ENCODE peak calls at places on chromosomes 1 and 21, in seven cellular contexts. V is IMR-90, U is A549, B is SK-N-SH, I is H1, T is HepG2, L is K562. W is an unnamed sample.

GRCh38 chr1:147472953-147473734 is 68.2 kb upstream of the BCL9 start:
- DNase-seq in V (peak), U (no peak), B (no peak), I (no peak), T (no peak), L (no peak), W (no peak)

GRCh38 chr1:218377143-218377660 is 32.1 kb downstream of the TGFB2 start:
- DNase-seq in V (peak), U (peak), B (no peak), I (no peak), T (peak), L (peak), W (no peak)

GRCh38 chr1:55005351-55006140 is 6.8 kb downstream of the BSND start:
- DNase-seq in V (no peak), U (no peak), B (no peak), I (no peak), T (no peak), L (peak), W (peak)

GRCh38 chr1:61754545-61754944 is 12.3 kb downstream of the PATJ start:
- DNase-seq in V (no peak), U (no peak), B (no peak), I (no peak), T (peak), L (no peak), W (no peak)

GRCh38 chr1:48039088-48040049 is 42.2 kb upstream of the TRABD2B start:
- DNase-seq in V (peak), U (no peak), B (no peak), I (no peak), T (no peak), L (no peak), W (no peak)

GRCh38 chr1:61051455-61052392 is 30.6 kb upstream of the NFIA start:
- DNase-seq in V (no peak), U (no peak), B (no peak), I (peak), T (no peak), L (no peak), W (peak)

GRCh38 chr1:166379447-166379846 is 212.6 kb upstream of the FAM78B start:
- DNase-seq in V (no peak), U (peak), B (no peak), I (no peak), T (no peak), L (no peak), W (no peak)

GRCh38 chr1:65820983-65821382 is 28.3 kb downstream of the PDE4B start:
- DNase-seq in V (peak), U (peak), B (no peak), I (no peak), T (no peak), L (no peak), W (no peak)

GRCh38 chr1:21278898-21279819 is 11.1 kb downstream of the ECE1 start:
- DNase-seq in V (peak), U (no peak), B (no peak), I (no peak), T (no peak), L (no peak), W (no peak)

GRCh38 chr1:116764906-116765862 is 11.0 kb downstream of the CD2 start:
- DNase-seq in V (no peak), U (no peak), B (no peak), I (no peak), T (no peak), L (no peak), W (no peak)

GRCh38 chr21:27734146-27734545 is 767.3 kb upstream of the ADAMTS5 start:
- DNase-seq in V (peak), U (no peak), B (no peak), I (no peak), T (no peak), L (no peak), W (no peak)

GRCh38 chr1:119737040-119737682 is 25.4 kb downstream of the PHGDH start:
- DNase-seq in V (no peak), U (no peak), B (no peak), I (no peak), T (no peak), L (peak), W (no peak)

GRCh38 chr21:28714795-28715464 is 277.7 kb downstream of the LTN1 start:
- DNase-seq in V (peak), U (no peak), B (no peak), I (no peak), T (no peak), L (no peak), W (no peak)

GRCh38 chr1:155933591-155934096 is 569 bp downstream of the KHDC4 start:
- DNase-seq in V (no peak), U (no peak), B (peak), I (no peak), T (no peak), L (peak), W (no peak)

GRCh38 chr1:88773540-88774150 is 89.6 kb downstream of the PKN2 start:
- DNase-seq in V (peak), U (peak), B (no peak), I (no peak), T (peak), L (no peak), W (no peak)

GRCh38 chr1:84669831-84670230 is 20.4 kb downstream of the SSX2IP start:
- DNase-seq in V (no peak), U (no peak), B (no peak), I (no peak), T (no peak), L (no peak), W (no peak)

GRCh38 chr1:100428160-100428559 is 75.9 kb downstream of the CDC14A start:
- DNase-seq in V (peak), U (no peak), B (no peak), I (no peak), T (no peak), L (no peak), W (no peak)

GRCh38 chr1:40898434-40898900 is 36.3 kb upstream of the CITED4 start:
- DNase-seq in V (peak), U (peak), B (no peak), I (no peak), T (no peak), L (no peak), W (no peak)

GRCh38 chr1:47781171-47781959 is 215.8 kb downstream of the TRABD2B start:
- DNase-seq in V (no peak), U (no peak), B (no peak), I (no peak), T (no peak), L (no peak), W (no peak)

GRCh38 chr21:29164330-29164942 is 34.0 kb downstream of the MAP3K7CL start:
- DNase-seq in V (peak), U (peak), B (peak), I (no peak), T (peak), L (no peak), W (no peak)

GRCh38 chr1:59730759-59731478 is 83.8 kb upstream of the HOOK1 start:
- DNase-seq in V (peak), U (peak), B (no peak), I (no peak), T (peak), L (peak), W (no peak)

GRCh38 chr1:10555635-10556429 is 81.1 kb downstream of the PEX14 start:
- DNase-seq in V (no peak), U (no peak), B (no peak), I (peak), T (peak), L (no peak), W (peak)

GRCh38 chr1:80245813-80246212 is 1239.3 kb upstream of the ADGRL4 start:
- DNase-seq in V (no peak), U (no peak), B (no peak), I (no peak), T (no peak), L (no peak), W (no peak)

GRCh38 chr1:6033986-6034749 is 11.5 kb upstream of the KCNAB2 start:
- DNase-seq in V (peak), U (peak), B (peak), I (peak), T (peak), L (peak), W (peak)

GRCh38 chr1:50147451-50147850 is 38.7 kb downstream of the ELAVL4 start:
- DNase-seq in V (no peak), U (no peak), B (no peak), I (no peak), T (no peak), L (no peak), W (no peak)

GRCh38 chr1:10210841-10211804 is 753 bp downstream of the KIF1B start:
- DNase-seq in V (peak), U (peak), B (peak), I (peak), T (peak), L (peak), W (peak)

GRCh38 chr1:234530641-234531040 is 51.7 kb upstream of the TARBP1 start:
- DNase-seq in V (no peak), U (no peak), B (no peak), I (no peak), T (no peak), L (no peak), W (no peak)

GRCh38 chr1:218171302-218171893 is 113.7 kb upstream of the RRP15 start:
- DNase-seq in V (peak), U (peak), B (peak), I (no peak), T (peak), L (no peak), W (no peak)

GRCh38 chr21:25412090-25412489 is 195.2 kb downstream of the MRPL39 start:
- DNase-seq in V (peak), U (no peak), B (no peak), I (no peak), T (no peak), L (no peak), W (no peak)

GRCh38 chr1:226738421-226738994 is 574 bp downstream of the ITPKB start:
- DNase-seq in V (peak), U (peak), B (peak), I (peak), T (no peak), L (no peak), W (peak)

GRCh38 chr1:234605983-234606730 is 3.8 kb downstream of the IRF2BP2 start:
- DNase-seq in V (peak), U (peak), B (no peak), I (no peak), T (peak), L (no peak), W (no peak)

GRCh38 chr1:213419369-213420030 is 368.5 kb downstream of the RPS6KC1 start:
- DNase-seq in V (no peak), U (no peak), B (no peak), I (no peak), T (peak), L (no peak), W (no peak)

GRCh38 chr1:180571832-180572636 is 13.3 kb downstream of the OVAAL start:
- DNase-seq in V (peak), U (no peak), B (no peak), I (no peak), T (no peak), L (no peak), W (no peak)

GRCh38 chr1:44044071-44044801 is 13.0 kb upstream of the SLC6A9 start:
- DNase-seq in V (no peak), U (no peak), B (no peak), I (no peak), T (peak), L (peak), W (peak)

GRCh38 chr1:247367786-247368342 is 36.2 kb upstream of the ZNF496 start:
- DNase-seq in V (peak), U (no peak), B (no peak), I (no peak), T (no peak), L (no peak), W (no peak)
- TF ChIP-seq USF2 in V (no peak), U (no peak), B (no peak), I (no peak), T (no peak), L (no peak), W (no peak)

DNA sequence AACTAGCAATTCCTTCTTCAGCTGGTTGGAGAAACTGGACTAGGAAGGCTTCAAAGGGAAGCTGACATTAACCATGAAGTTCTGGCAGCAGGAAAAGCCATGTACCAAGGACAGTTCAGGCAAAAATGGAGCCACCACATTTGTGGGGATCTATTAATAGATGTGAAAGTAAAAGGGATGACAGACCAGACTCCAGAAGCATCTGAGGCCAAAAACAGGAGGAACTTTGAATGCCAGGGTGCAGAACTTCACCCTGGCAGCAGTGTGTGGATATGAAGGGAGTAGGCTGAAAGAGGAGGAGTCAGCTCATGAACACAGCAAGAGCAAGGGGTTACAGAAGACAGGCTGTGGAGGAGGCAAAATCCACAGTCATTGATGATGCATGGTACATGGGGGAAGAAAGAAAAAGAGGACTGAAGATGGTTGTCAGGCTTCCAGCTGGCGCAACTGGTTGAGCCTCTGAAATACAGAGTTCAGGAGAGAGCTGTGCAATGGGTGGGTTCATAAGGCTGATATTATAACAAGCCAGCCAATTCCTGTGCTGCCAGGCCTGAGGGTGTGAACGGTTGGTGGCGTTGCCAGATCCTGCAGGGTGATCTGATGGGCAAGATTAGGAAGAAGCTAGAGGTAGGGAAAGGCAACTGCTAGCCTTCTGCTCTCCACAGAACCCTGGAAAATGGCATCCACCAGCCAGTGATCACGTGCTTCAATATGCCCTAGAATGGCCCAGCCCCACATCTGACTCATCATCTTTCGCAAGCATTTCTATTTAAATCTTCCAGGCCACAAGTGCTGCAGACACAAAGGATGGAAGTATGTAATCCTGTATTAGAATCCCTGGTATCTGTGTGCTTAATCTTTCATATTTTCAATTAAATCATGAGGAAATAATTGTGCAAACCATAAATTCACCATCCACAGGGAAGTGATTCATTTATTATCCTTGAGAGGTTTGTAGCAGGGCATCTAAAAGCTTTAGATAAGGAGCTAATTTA is 81.9 kb downstream of the SLC25A24 start:
- DNase-seq in V (peak), U (no peak), B (peak), I (no peak), T (no peak), L (no peak), W (no peak)
- TF ChIP-seq USF2 in V (peak), U (no peak), B (no peak), I (no peak), T (no peak), L (peak), W (no peak)

DNA sequence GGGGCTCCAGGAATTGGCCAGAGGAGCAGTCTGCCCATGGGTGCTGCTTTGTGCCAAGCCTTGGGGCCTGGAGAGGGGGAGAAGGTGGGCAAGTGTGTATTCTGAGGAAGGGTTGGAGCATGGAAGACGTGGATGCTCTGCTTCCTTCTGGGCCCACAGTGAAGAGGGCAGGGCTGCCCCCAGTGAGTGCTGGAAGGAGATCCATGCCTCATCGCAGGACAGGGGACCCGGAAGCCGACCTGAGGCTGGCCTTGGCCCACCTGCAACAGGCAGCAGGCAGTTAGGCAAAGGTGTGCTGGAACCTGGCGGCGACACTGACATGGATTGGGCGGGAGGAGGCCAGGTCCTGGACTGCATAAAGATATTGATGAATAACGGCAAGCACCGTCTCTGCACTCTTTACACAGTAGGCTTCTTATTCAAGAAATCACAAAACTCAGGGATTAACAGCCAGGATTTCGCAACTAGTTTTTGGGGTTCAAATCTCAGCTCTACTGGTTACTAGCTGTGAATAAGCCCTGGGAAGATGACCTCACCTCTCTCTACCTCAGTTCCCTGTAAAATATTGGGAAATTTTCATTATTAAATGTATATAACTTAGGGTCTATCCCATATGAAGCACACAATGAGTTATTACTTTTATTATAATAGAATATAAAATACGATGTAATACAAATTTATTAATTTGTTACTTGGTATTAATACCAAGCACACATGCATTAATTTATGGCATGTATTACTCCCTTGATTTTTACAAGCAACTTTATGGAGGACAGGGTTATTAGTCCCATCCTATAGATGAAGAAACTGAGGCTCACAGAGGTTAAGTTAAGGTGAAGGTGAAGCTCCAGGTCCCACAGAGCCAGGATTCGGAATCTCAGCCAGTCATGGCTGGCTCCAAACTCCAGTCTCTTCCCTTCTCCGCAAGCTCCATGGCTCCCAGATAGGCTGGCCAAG is 62.3 kb downstream of the DHRS3 start:
- DNase-seq in V (no peak), U (no peak), B (no peak), I (no peak), T (no peak), L (no peak), W (no peak)
- TF ChIP-seq USF2 in V (no peak), U (no peak), B (no peak), I (no peak), T (no peak), L (no peak), W (no peak)

DNA sequence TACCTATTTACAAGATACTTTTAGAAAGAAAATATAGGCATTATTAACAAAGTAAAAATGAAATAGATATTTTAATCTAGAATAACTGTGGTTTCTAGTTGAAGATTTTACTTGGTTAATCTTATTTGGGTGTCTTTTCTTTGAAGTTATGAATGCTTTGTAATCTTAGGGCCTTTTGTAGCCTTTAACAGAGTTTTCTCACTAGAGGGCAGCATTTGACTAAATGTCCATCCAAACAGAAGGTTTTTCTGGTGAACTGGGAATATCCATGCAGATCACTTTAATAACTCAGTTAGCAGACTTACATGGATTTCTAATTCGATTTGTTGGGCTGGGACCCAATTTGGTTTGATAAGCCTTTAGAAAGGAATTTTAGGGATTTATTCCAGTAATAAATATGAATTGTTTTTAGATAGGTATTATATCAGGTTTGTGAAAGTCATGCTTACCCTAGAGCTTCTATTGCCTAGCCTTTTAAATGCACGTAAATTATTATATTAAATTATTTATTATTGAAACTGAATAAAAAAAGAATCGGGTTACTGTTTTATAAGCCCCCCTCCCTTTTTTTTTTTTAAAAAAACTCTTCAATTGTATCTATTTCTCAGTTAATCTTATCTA is 119.7 kb downstream of the ZNF326 start:
- DNase-seq in V (peak), U (peak), B (peak), I (no peak), T (peak), L (peak), W (no peak)
- TF ChIP-seq USF2 in V (no peak), U (no peak), B (no peak), I (no peak), T (no peak), L (no peak), W (no peak)

DNA sequence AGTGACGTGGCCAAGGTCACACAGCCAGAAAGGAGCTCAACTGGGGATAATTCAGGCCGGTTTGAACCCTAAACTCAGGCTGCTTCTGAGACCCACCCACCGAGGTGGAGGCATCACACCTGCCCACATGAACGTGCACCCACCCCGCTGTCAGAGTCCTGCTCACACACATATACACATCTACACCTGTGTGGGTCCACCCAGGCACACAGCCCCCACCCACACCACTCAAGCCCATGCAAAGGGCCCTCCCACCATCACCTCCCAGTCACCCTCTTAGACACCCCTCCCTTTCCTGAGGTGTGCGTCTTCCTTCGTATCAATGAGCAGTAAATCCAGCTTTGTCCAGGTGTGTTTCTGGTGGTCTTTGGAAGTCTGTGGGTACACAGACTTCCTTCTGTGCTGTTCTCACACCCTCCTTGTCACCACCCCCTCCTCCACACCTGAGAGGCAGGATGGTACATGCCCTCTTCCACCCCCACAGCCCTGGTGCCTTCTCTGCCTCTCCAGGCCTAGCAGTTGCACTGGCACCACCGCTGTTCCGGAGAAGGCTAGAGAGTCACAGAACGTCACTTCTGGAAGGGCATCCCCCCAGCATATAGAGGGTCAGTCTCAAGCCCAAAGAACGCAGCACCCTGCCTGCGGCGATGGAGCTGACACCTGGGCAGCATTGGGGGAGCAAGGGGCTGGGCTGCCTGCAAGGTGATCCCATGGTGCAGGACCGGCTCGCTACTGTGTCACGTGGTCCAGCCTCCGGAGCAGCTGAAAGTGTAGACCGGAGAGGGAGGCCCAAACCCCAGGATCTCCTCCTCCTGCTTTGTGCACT is 18.9 kb upstream of the FAM131C start:
- DNase-seq in V (no peak), U (no peak), B (no peak), I (no peak), T (no peak), L (no peak), W (no peak)
- TF ChIP-seq USF2 in V (no peak), U (no peak), B (no peak), I (no peak), T (peak), L (peak), W (peak)